ENCODE peak calls at places on chromosomes 5 and 9, in five cellular contexts. Y is cerebellar cortex, N is iPS-NIHi11, P is coronary artery, S is myocyte. J is an unnamed sample.
A peak's percentile ranks its signal among the peaks of the same experiment; 100 is the strongest.

GRCh38 chr5:10248378-10249260 is 1.1 kb downstream of the ATPSCKMT start:
- DNase-seq in Y (no peak), N (no peak), P (no peak), S (no peak), J (no peak)

GRCh38 chr5:145536133-145536532 is 299.0 kb downstream of the PRELID2 start:
- DNase-seq in Y (no peak), N (no peak), P (no peak), S (no peak), J (no peak)

GRCh38 chr9:33263936-33264472 is 504 bp downstream of the BAG1 start:
- DNase-seq in Y (peak; percentile 38), N (no peak), P (no peak), S (peak; percentile 59), J (no peak)

GRCh38 chr5:15995206-15996052 is 184.2 kb downstream of the MARCHF11 start:
- DNase-seq in Y (peak; percentile 30), N (no peak), P (no peak), S (peak; percentile 51), J (no peak)

GRCh38 chr9:1916676-1917075 is 98.5 kb upstream of the SMARCA2 start:
- DNase-seq in Y (peak; percentile 44), N (no peak), P (no peak), S (no peak), J (no peak)

GRCh38 chr9:70466976-70467551 is 52.6 kb upstream of the KLF9 start:
- DNase-seq in Y (no peak), N (no peak), P (no peak), S (no peak), J (no peak)

GRCh38 chr9:5879419-5880181 is 11.1 kb upstream of the MLANA start:
- DNase-seq in Y (no peak), N (peak; percentile 28), P (no peak), S (peak; percentile 34), J (no peak)

GRCh38 chr5:143101740-143102386 is 301.6 kb downstream of the NR3C1 start:
- DNase-seq in Y (no peak), N (no peak), P (no peak), S (no peak), J (no peak)

GRCh38 chr9:2208991-2209390 is 193.8 kb downstream of the SMARCA2 start:
- DNase-seq in Y (no peak), N (no peak), P (no peak), S (no peak), J (no peak)

GRCh38 chr5:141245250-141245717 is at the start of gene PCDHB15:
- DNase-seq in Y (peak; percentile 45), N (peak; percentile 26), P (no peak), S (peak; percentile 16), J (peak; percentile 28)

GRCh38 chr9:126491256-126491879 is 122.4 kb upstream of the LMX1B start:
- DNase-seq in Y (peak; percentile 87), N (peak; percentile 61), P (no peak), S (peak; percentile 74), J (peak; percentile 60)

GRCh38 chr9:8733096-8733954 is 933.7 kb upstream of the DMAC1 start:
- DNase-seq in Y (peak; percentile 88), N (peak; percentile 47), P (no peak), S (no peak), J (peak; percentile 29)

GRCh38 chr9:10438955-10439354 is 173.8 kb downstream of the PTPRD start:
- DNase-seq in Y (no peak), N (no peak), P (no peak), S (no peak), J (no peak)

GRCh38 chr5:117013280-117013877 is 438.8 kb upstream of the SEMA6A start:
- DNase-seq in Y (no peak), N (no peak), P (no peak), S (no peak), J (no peak)

GRCh38 chr5:177123789-177124485 is 9.6 kb upstream of the NSD1 start:
- DNase-seq in Y (no peak), N (no peak), P (no peak), S (no peak), J (no peak)

GRCh38 chr5:88145603-88146467 is 122.8 kb downstream of the TMEM161B start:
- DNase-seq in Y (peak; percentile 61), N (peak; percentile 8), P (no peak), S (no peak), J (peak; percentile 15)